ENCODE peak calls at places on chromosome 13, in five cellular contexts. One of them, this sample, is unnamed.

GRCh38 chr13:60152114-60152513 is 11.6 kb downstream of the DIAPH3 start:
- DNase-seq in activated CD4-positive, alpha-beta T cell treated with anti-CD3 and anti-CD28 coated beads for 24 hours: no peak
- DNase-seq in IMR-90: peak
- DNase-seq in AG09309: no peak
- DNase-seq in HuH-7.5: no peak
- DNase-seq in this sample: no peak

GRCh38 chr13:29522044-29522685 is 73.3 kb downstream of the SLC7A1 start:
- DNase-seq in HuH-7.5: no peak
- DNase-seq in IMR-90: peak
- DNase-seq in activated CD4-positive, alpha-beta T cell treated with anti-CD3 and anti-CD28 coated beads for 24 hours: no peak
- DNase-seq in AG09309: peak
- DNase-seq in this sample: no peak

GRCh38 chr13:20230913-20231838 is 943 bp downstream of the GJB6 start:
- DNase-seq in HuH-7.5: no peak
- DNase-seq in IMR-90: no peak
- DNase-seq in AG09309: no peak
- DNase-seq in activated CD4-positive, alpha-beta T cell treated with anti-CD3 and anti-CD28 coated beads for 24 hours: peak
- DNase-seq in this sample: no peak

GRCh38 chr13:78190296-78190695 is 271.7 kb upstream of the EDNRB start:
- DNase-seq in HuH-7.5: no peak
- DNase-seq in AG09309: no peak
- DNase-seq in IMR-90: peak
- DNase-seq in activated CD4-positive, alpha-beta T cell treated with anti-CD3 and anti-CD28 coated beads for 24 hours: no peak
- DNase-seq in this sample: no peak

GRCh38 chr13:40613192-40613818 is 53.1 kb downstream of the FOXO1 start:
- DNase-seq in IMR-90: no peak
- DNase-seq in activated CD4-positive, alpha-beta T cell treated with anti-CD3 and anti-CD28 coated beads for 24 hours: no peak
- DNase-seq in HuH-7.5: no peak
- DNase-seq in AG09309: no peak
- DNase-seq in this sample: no peak

GRCh38 chr13:100388923-100389322 is 199.7 kb downstream of the GGACT start:
- DNase-seq in activated CD4-positive, alpha-beta T cell treated with anti-CD3 and anti-CD28 coated beads for 24 hours: no peak
- DNase-seq in IMR-90: no peak
- DNase-seq in AG09309: no peak
- DNase-seq in HuH-7.5: no peak
- DNase-seq in this sample: no peak

GRCh38 chr13:41563501-41564001 is 106.2 kb downstream of the RGCC start:
- DNase-seq in HuH-7.5: no peak
- DNase-seq in activated CD4-positive, alpha-beta T cell treated with anti-CD3 and anti-CD28 coated beads for 24 hours: no peak
- DNase-seq in IMR-90: peak
- DNase-seq in AG09309: peak
- DNase-seq in this sample: no peak

GRCh38 chr13:76023644-76024043 is 387.5 kb downstream of the LMO7 start:
- DNase-seq in HuH-7.5: no peak
- DNase-seq in IMR-90: peak
- DNase-seq in activated CD4-positive, alpha-beta T cell treated with anti-CD3 and anti-CD28 coated beads for 24 hours: no peak
- DNase-seq in AG09309: no peak
- DNase-seq in this sample: no peak